ENCODE peak calls at places on chromosomes 3 and 15, in four cellular contexts. One of them, this sample, is unnamed. For H3K4me1, the result is how much of the 10 kb centered on the place peaks cover.

GRCh38 chr3:23668430-23668904 is 137.3 kb upstream of the UBE2E1 start:
- DNase-seq in SK-N-SH: no peak
- DNase-seq in GM23338: no peak
- DNase-seq in ovary: no peak
- DNase-seq in this sample: no peak

GRCh38 chr15:72592103-72592502 is 62.4 kb upstream of the GOLGA6B start:
- DNase-seq in GM23338: no peak
- DNase-seq in SK-N-SH: no peak
- DNase-seq in ovary: no peak
- DNase-seq in this sample: no peak

GRCh38 chr15:97836003-97836402 is 124.5 kb upstream of the ARRDC4 start:
- DNase-seq in ovary: no peak
- DNase-seq in GM23338: no peak
- DNase-seq in SK-N-SH: no peak
- DNase-seq in this sample: no peak

GRCh38 chr15:85048430-85048829 is 66.8 kb downstream of the PDE8A start:
- DNase-seq in GM23338: no peak
- DNase-seq in SK-N-SH: no peak
- DNase-seq in ovary: no peak
- DNase-seq in this sample: peak

GRCh38 chr3:54660599-54661210 is 267.2 kb downstream of the LRTM1 start:
- DNase-seq in ovary: peak
- DNase-seq in GM23338: no peak
- DNase-seq in SK-N-SH: no peak
- DNase-seq in this sample: peak

GRCh38 chr15:71344316-71344715 is 229.0 kb downstream of the THSD4 start:
- DNase-seq in SK-N-SH: no peak
- DNase-seq in ovary: no peak
- DNase-seq in GM23338: no peak
- DNase-seq in this sample: no peak

GRCh38 chr3:89107461-89108035 is at the start of gene EPHA3:
- DNase-seq in ovary: peak
- DNase-seq in SK-N-SH: peak
- DNase-seq in GM23338: peak
- DNase-seq in this sample: peak

GRCh38 chr15:56272474-56272873 is 28.8 kb upstream of the RFX7 start:
- DNase-seq in SK-N-SH: no peak
- DNase-seq in GM23338: no peak
- DNase-seq in ovary: no peak
- DNase-seq in this sample: no peak

GRCh38 chr15:77966540-77967290 is 110.8 kb downstream of the TBC1D2B start:
- DNase-seq in GM23338: peak
- DNase-seq in SK-N-SH: peak
- DNase-seq in ovary: no peak
- DNase-seq in this sample: peak

GRCh38 chr3:188188911-188189310 is 35.0 kb downstream of the LPP start:
- DNase-seq in ovary: no peak
- DNase-seq in GM23338: no peak
- DNase-seq in SK-N-SH: no peak
- DNase-seq in this sample: no peak

GRCh38 chr3:112378989-112379692 is 46.2 kb downstream of the CD200 start:
- DNase-seq in GM23338: peak
- DNase-seq in SK-N-SH: no peak
- DNase-seq in ovary: no peak
- DNase-seq in this sample: peak

GRCh38 chr3:22496641-22497040 is 706.5 kb upstream of the UBE2E2 start:
- DNase-seq in GM23338: no peak
- DNase-seq in ovary: no peak
- DNase-seq in SK-N-SH: no peak
- DNase-seq in this sample: no peak

GRCh38 chr15:73660455-73660854 is 23.7 kb upstream of the CD276 start:
- DNase-seq in ovary: no peak
- DNase-seq in SK-N-SH: no peak
- DNase-seq in GM23338: no peak
- DNase-seq in this sample: peak

GRCh38 chr3:66572938-66573710 is 72.3 kb upstream of the LRIG1 start:
- DNase-seq in ovary: peak
- DNase-seq in GM23338: peak
- DNase-seq in SK-N-SH: peak
- DNase-seq in this sample: no peak

GRCh38 chr15:77555232-77555631 is 77.5 kb downstream of the LINGO1 start:
- DNase-seq in GM23338: no peak
- DNase-seq in ovary: no peak
- DNase-seq in SK-N-SH: no peak
- DNase-seq in this sample: no peak

GRCh38 chr3:48635222-48636021 is at the start of gene SLC26A6:
- DNase-seq in SK-N-SH: peak
- DNase-seq in GM23338: peak
- DNase-seq in ovary: peak
- DNase-seq in this sample: peak
- H3K27ac ChIP-seq in SK-N-SH: peak
- H3K27ac ChIP-seq in GM23338: peak
- H3K27ac ChIP-seq in ovary: peak
- H3K27ac ChIP-seq in this sample: peak

GRCh38 chr15:89107984-89108383 is 19.7 kb downstream of the ABHD2 start:
- DNase-seq in ovary: no peak
- DNase-seq in SK-N-SH: no peak
- DNase-seq in GM23338: no peak
- DNase-seq in this sample: no peak

GRCh38 chr15:89111352-89111751 is 23.1 kb downstream of the ABHD2 start:
- DNase-seq in ovary: no peak
- DNase-seq in GM23338: no peak
- DNase-seq in SK-N-SH: no peak
- DNase-seq in this sample: peak

GRCh38 chr15:89110060-89110459 is 21.8 kb downstream of the ABHD2 start:
- DNase-seq in ovary: no peak
- DNase-seq in SK-N-SH: no peak
- DNase-seq in GM23338: no peak
- DNase-seq in this sample: no peak

GRCh38 chr15:89106200-89106599 is 17.9 kb downstream of the ABHD2 start:
- DNase-seq in SK-N-SH: no peak
- DNase-seq in ovary: no peak
- DNase-seq in GM23338: no peak
- DNase-seq in this sample: no peak

GRCh38 chr15:89108865-89109660 is 20.8 kb downstream of the ABHD2 start:
- DNase-seq in GM23338: peak
- DNase-seq in ovary: no peak
- DNase-seq in SK-N-SH: peak
- DNase-seq in this sample: no peak
- H3K4me1 ChIP-seq in GM23338: under half
- H3K4me1 ChIP-seq in ovary: under half
- H3K4me1 ChIP-seq in SK-N-SH: half or more
- H3K4me1 ChIP-seq in this sample: half or more

DNA sequence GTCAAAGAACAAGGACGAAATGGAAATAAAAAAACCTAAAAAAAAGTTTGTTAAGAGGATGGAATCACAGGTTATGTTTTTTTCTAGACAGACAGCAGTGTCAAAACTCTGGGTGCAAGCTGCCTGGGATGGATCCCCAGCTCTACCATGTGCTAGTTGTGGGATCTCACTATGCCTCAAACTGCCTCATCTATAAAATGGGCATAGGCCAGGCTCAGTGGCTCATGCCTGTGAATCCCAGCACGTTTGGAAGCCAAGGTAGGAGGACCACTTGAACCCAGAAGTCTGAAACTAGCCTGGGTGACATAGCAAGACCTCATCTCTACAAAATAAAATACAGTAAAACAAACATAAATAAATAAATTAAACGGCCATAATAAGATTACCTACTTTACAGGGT is 4.6 kb downstream of the PLD1 start:
- DNase-seq in ovary: no peak
- DNase-seq in GM23338: no peak
- DNase-seq in SK-N-SH: no peak
- DNase-seq in this sample: no peak
- H3K27ac ChIP-seq in ovary: peak
- H3K27ac ChIP-seq in GM23338: no peak
- H3K27ac ChIP-seq in SK-N-SH: peak
- H3K27ac ChIP-seq in this sample: no peak

GRCh38 chr15:88275804-88276203 is 19.3 kb upstream of the NTRK3 start:
- DNase-seq in ovary: no peak
- DNase-seq in SK-N-SH: no peak
- DNase-seq in GM23338: no peak
- DNase-seq in this sample: no peak

GRCh38 chr15:88276821-88277220 is 20.3 kb upstream of the NTRK3 start:
- DNase-seq in GM23338: no peak
- DNase-seq in ovary: no peak
- DNase-seq in SK-N-SH: no peak
- DNase-seq in this sample: no peak

GRCh38 chr15:88269371-88270062 is 13.0 kb upstream of the NTRK3 start:
- DNase-seq in GM23338: no peak
- DNase-seq in ovary: no peak
- DNase-seq in SK-N-SH: no peak
- DNase-seq in this sample: no peak

GRCh38 chr15:88274534-88275460 is 18.3 kb upstream of the NTRK3 start:
- DNase-seq in GM23338: peak
- DNase-seq in ovary: peak
- DNase-seq in SK-N-SH: peak
- DNase-seq in this sample: peak

DNA sequence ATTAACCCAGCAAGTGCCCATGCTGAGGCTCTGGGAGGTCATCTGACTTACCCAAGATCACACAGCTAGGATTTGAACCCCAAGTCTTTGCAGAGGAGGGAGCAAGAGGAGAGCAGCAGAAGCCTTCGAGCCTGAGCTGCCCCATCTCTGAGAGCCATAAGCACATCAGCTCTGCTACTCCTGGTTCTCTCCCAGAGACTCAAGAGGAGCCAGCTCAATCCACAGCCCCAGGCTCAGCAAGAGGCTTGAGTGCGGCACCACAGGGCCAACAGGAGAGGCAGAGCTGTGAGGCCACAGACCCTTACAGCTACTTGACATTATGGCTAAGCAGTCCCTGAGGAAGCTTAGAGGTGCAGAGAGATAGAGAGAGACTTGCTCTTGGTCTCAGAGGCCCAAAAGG is 15.9 kb upstream of the NTRK3 start:
- DNase-seq in GM23338: no peak
- DNase-seq in ovary: no peak
- DNase-seq in SK-N-SH: no peak
- DNase-seq in this sample: no peak
- H3K4me1 ChIP-seq in GM23338: under half
- H3K4me1 ChIP-seq in ovary: under half
- H3K4me1 ChIP-seq in SK-N-SH: under half
- H3K4me1 ChIP-seq in this sample: under half

GRCh38 chr15:39394534-39394933 is 186.3 kb upstream of the THBS1 start:
- DNase-seq in SK-N-SH: no peak
- DNase-seq in ovary: no peak
- DNase-seq in GM23338: no peak
- DNase-seq in this sample: no peak

GRCh38 chr15:39399600-39399999 is 181.3 kb upstream of the THBS1 start:
- DNase-seq in ovary: no peak
- DNase-seq in GM23338: no peak
- DNase-seq in SK-N-SH: no peak
- DNase-seq in this sample: no peak

GRCh38 chr15:39397883-39398282 is 183.0 kb upstream of the THBS1 start:
- DNase-seq in ovary: no peak
- DNase-seq in GM23338: no peak
- DNase-seq in SK-N-SH: no peak
- DNase-seq in this sample: no peak

GRCh38 chr15:39400002-39400401 is 180.9 kb upstream of the THBS1 start:
- DNase-seq in ovary: no peak
- DNase-seq in SK-N-SH: no peak
- DNase-seq in GM23338: no peak
- DNase-seq in this sample: no peak

DNA sequence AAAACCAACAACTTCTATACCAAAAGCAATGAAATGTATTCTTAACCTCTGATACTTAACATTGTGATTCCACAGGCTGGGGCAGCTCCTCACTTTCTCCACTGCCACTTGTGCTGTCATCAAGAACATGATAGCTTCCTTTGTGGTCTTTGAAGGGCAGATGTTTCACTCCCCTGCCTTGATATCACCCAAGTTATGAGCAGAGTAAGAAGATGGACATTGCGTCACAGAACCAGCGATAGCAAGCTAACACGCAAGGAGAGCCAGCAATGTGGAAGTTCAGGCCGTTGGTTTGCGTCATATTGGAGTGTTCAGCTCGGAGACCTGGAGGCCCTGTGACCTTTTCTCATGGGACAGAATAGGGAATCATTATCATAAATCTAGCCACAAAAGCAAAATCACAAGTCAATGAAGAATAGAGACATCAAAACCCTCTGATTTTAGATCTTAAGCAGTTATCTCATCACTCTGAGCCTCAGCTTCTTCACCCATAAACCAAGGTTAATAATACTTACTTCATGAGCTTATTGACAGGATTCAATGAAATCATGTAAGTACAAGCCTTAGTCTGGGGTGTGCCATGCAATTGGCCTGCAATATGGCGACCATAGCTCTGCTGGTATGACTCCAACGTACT is 183.8 kb upstream of the THBS1 start:
- DNase-seq in SK-N-SH: no peak
- DNase-seq in ovary: no peak
- DNase-seq in GM23338: no peak
- DNase-seq in this sample: no peak
- H3K27ac ChIP-seq in SK-N-SH: no peak
- H3K27ac ChIP-seq in ovary: no peak
- H3K27ac ChIP-seq in GM23338: no peak
- H3K27ac ChIP-seq in this sample: no peak

GRCh38 chr3:52047295-52047960 is 8.9 kb downstream of the DUSP7 start:
- DNase-seq in GM23338: no peak
- DNase-seq in SK-N-SH: no peak
- DNase-seq in ovary: no peak
- DNase-seq in this sample: no peak
- H3K4me1 ChIP-seq in GM23338: under half
- H3K4me1 ChIP-seq in SK-N-SH: half or more
- H3K4me1 ChIP-seq in ovary: under half
- H3K4me1 ChIP-seq in this sample: under half

DNA sequence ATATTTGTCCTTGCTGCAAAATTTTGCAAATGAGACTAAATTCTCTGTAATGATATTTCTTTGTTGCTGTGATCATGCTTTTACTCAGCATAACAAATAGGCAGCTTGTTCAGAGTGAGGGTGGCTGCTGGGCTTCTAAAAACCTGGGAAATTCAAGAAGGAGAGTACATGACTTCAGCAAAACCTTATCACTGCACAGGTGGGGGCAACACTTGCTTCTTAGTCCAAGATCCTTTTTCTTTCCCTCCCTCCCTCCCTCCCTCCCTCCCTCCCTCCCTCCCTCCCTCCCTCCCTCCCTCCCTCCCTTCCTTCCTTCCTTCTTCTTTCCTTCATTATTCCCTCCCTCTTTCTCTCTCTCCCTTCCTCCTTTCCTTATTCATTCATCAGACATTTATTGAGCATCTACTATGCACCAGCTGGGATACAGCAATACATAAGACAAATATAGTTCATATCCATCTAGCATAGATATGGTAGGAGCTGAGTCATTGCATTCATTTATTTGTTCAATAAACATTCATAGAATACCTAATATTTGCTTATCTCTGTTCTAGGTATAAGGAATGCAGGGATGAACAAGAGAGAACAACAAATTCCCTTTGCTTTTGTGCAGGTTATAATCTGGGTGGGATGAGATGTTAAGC is 210.5 kb downstream of the PDCD6IP start:
- DNase-seq in GM23338: no peak
- DNase-seq in SK-N-SH: no peak
- DNase-seq in ovary: no peak
- DNase-seq in this sample: no peak
- H3K27ac ChIP-seq in GM23338: no peak
- H3K27ac ChIP-seq in SK-N-SH: no peak
- H3K27ac ChIP-seq in ovary: no peak
- H3K27ac ChIP-seq in this sample: no peak